ENCODE peak calls at places on chromosomes 7 and 10, in five cellular contexts. J, D, F, E and M are unnamed samples.

GRCh38 chr7:123122951-123123350 is 76.8 kb downstream of the SLC13A1 start:
- DNase-seq in J (no peak), D (no peak), F (no peak), E (no peak), M (no peak)

GRCh38 chr7:106732045-106732444 is 71.1 kb upstream of the CCDC71L start:
- DNase-seq in J (no peak), D (no peak), F (no peak), E (no peak), M (peak)

GRCh38 chr7:149355390-149356048 is 93.5 kb downstream of the ZNF783 start:
- DNase-seq in J (peak), D (peak), F (no peak), E (peak), M (peak)

GRCh38 chr7:15839415-15840100 is 153.1 kb upstream of the MEOX2 start:
- DNase-seq in J (no peak), D (peak), F (no peak), E (no peak), M (peak)

GRCh38 chr10:24255115-24255895 is 46.4 kb downstream of the KIAA1217 start:
- DNase-seq in J (no peak), D (peak), F (no peak), E (no peak), M (no peak)

GRCh38 chr10:35462491-35462934 is 126.2 kb downstream of the CCNY start:
- DNase-seq in J (no peak), D (peak), F (no peak), E (no peak), M (no peak)

GRCh38 chr7:2715341-2716231 is 27.6 kb downstream of the AMZ1 start:
- DNase-seq in J (peak), D (no peak), F (peak), E (no peak), M (peak)

GRCh38 chr7:24378871-24379608 is 95.0 kb downstream of the NPY start:
- DNase-seq in J (no peak), D (no peak), F (no peak), E (peak), M (no peak)

DNA sequence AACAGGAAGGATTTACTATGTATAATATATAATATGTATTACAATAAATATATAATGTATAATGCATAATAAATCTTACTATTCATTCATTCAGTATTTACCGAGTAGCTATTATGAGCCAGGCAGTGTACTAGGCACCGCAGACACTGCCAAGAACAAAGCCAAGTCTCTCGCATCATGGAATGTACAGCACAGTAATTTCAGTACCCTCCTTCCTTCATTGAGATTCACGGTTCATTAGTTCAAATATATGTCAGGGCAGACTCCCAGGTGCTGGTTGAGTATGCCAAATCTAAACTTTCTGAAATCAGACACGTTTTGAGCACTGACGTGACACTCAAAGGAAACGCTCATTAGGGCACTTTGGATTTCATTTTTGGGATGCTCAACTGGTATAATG is 9.1 kb downstream of the USP6NL start:
- DNase-seq in J (no peak), D (no peak), F (no peak), E (no peak), M (no peak)
- H3K4me3 ChIP-seq in J (peak), D (no peak), F (no peak), E (no peak), M (no peak)

GRCh38 chr10:61837748-61838055 is 63.8 kb upstream of the ARID5B start:
- DNase-seq in J (no peak), D (no peak), F (no peak), E (peak), M (no peak)
- H3K4me3 ChIP-seq in J (no peak), D (no peak), F (no peak), E (peak), M (no peak)

GRCh38 chr7:131554880-131555516 is 1.4 kb downstream of the PODXL start:
- DNase-seq in J (peak), D (peak), F (no peak), E (no peak), M (no peak)

GRCh38 chr7:131555565-131556054 is 818 bp downstream of the PODXL start:
- DNase-seq in J (peak), D (peak), F (no peak), E (no peak), M (peak)

GRCh38 chr7:131552053-131552452 is 4.4 kb downstream of the PODXL start:
- DNase-seq in J (no peak), D (no peak), F (no peak), E (no peak), M (no peak)

GRCh38 chr7:131556055-131556911 is at the start of gene PODXL:
- DNase-seq in J (peak), D (peak), F (peak), E (peak), M (peak)

GRCh38 chr7:131553906-131554305 is 2.5 kb downstream of the PODXL start:
- DNase-seq in J (no peak), D (no peak), F (no peak), E (no peak), M (no peak)
- H3K4me3 ChIP-seq in J (peak), D (peak), F (no peak), E (no peak), M (no peak)

DNA sequence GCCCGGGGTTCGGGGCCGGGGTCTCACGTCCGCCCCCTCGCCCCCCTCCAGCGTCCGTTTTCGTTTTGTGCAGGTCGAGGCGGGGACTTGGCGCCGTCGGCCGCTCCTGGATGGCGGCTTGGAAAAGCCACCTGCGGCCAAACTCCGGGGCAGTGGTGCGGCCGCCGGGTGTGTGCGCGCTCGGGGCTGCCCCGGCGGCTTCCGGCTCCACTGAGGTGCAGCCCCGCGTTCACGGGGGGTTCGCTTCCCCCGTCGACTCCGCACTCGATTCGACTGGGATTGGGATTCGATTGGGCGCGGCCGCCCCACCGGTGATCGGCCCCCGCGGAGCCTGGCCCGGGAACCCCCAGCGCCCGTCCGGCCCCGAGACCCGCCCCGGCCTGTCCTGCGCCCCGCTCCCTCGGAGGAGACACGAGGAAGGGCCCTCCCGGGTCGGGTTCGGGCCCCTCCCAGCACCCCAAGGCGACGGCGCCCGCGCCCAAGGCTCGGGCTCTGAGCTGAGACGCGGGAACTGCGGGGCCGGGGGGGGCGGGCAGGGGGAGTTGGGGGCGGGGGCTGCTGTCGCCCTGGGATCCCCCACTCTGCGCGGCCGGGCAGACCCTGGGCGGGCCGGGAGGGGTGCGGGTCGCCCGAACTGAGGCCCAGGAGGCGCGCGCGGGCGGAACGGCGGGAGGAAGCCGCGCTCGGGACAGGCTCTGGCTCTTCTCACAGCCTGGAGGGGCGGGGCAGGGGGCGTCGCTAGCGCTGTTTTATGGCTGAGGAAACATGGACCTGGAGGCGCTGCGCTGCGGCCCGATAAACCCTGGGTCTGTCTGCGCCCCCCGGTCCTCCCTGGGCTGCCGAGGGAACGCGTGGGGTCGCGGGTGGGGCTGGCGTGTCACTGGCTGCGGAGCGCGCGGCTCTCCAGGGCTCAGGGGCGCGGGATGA is 1.6 kb upstream of the NKX6-2 start:
- DNase-seq in J (no peak), D (peak), F (no peak), E (peak), M (no peak)
- H3K4me3 ChIP-seq in J (no peak), D (peak), F (no peak), E (peak), M (no peak)

DNA sequence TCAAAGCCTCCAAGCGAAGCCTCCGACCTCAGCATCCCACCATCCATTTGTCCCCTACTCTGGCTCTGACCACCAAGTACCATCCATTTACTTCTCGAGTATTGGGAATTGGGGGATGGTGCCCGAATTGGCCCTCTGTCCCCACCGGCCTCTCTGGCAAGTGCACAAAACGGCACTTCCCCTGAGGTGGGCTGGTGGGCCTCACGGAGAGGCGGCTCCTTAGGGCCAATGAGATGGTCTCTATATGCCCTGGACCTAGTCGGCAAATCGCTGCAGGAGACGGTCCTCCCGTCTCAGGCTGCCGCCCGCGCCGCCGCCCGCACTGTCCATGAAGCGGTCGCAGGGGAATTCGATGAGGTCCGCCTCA is 2.8 kb downstream of the TRIL start:
- DNase-seq in J (no peak), D (no peak), F (no peak), E (no peak), M (no peak)
- H3K4me3 ChIP-seq in J (no peak), D (no peak), F (no peak), E (peak), M (no peak)

DNA sequence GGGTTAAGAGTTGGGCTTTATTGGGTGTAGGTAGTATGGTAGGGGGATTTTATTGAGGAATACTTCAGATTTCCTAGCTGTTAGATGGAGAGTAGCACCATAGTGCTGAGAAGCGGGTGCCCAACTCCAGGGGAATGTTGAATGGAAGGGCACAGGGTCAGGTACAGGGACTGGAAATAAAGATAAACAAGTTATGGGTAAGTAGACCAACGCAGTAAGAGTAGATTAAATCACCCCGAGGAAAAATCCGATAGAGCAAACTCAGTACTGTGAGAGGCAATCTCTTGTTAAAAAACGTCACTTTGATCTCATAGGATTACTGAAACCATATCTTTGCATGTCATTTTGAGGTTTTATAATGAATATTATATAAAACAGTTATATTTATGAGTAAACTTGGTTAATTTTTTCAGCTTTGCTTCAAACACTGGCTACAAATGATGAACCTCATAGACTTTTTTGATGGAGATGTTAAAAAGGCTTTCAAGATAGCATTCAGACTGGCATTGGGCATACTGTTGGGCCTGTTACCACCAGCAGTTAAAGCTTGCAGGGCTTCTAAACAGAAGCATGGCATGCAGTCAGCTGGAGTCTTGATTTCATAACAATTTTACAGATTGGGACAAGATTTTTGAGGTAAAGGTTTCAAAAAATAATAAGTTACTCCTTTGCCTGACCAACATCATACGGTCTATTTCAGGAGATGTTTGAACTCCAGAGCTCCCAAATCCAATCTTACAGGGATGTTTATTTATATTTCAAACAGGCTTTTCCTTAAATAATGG is 7.1 kb downstream of the AHR start:
- DNase-seq in J (no peak), D (no peak), F (no peak), E (no peak), M (no peak)
- H3K4me3 ChIP-seq in J (no peak), D (no peak), F (peak), E (no peak), M (no peak)

GRCh38 chr7:96710544-96710943 is 898 bp upstream of the SEM1 start:
- DNase-seq in J (no peak), D (no peak), F (no peak), E (no peak), M (no peak)

GRCh38 chr7:96708872-96709271 is 774 bp downstream of the SEM1 start:
- DNase-seq in J (no peak), D (no peak), F (no peak), E (peak), M (no peak)

GRCh38 chr7:96709381-96710228 is at the start of gene SEM1:
- DNase-seq in J (peak), D (peak), F (peak), E (peak), M (peak)

GRCh38 chr7:96713037-96713436 is 3.4 kb upstream of the SEM1 start:
- DNase-seq in J (no peak), D (no peak), F (no peak), E (no peak), M (no peak)

DNA sequence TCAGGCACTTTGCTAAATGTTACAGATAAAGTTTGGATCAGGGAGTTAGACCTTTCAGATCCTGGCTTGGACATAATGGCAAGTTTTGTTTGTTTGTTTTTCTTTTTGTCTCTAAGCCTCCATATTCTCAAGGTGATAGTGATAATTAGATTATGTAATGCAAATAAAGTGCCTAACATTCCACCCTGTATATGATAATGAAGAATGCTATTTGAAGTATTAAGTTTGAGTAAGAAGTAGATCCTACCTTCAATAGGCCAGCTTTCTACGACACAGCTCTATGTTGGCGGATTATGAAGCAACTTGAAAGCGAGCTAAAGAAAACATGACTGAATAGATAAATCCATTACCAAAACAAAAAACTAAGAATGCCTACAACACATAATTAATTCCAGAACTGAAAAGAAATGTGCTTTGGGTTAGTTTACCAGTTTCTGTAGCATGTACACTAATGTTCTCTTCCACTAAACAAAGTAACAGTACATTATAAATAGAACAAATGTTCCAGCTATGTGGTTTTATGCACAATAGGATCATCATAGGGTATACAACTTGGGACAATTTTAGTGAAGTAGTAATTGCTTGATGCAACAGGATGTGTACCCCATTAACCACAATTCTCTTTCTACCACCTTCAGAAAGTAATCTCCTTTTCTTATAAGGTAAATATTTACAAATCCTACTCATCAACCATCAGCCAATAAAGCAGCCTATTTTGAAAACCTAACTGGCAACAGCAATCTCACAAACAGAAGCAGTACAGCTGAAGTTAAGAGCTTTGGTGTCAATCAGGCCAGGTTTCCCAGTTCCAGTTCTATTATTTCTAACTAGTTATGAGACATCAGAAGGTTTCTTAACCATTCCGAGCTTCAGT is 1.5 kb downstream of the SEM1 start:
- DNase-seq in J (no peak), D (no peak), F (no peak), E (no peak), M (no peak)
- H3K4me3 ChIP-seq in J (peak), D (peak), F (peak), E (peak), M (peak)

DNA sequence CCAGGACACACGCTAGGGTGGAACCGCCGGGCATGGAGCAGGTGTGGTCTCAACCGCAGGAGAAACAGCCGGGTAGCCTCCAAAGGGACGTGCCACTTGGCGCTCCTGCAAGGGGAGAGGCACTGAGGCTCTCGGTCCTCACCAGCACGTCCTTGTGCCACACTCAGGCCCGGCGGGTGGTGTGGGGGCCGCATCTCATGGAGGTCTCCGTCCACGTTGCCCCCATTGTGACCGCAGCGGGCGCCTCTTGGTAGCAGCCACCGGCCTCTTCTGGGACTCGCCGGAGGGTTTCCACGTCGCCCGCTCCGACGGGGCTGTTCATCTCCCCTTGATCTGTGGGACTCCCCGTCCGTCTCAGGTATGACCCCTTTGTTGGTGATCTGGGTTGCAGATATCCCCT is 49.2 kb upstream of the ELFN1 start:
- DNase-seq in J (no peak), D (no peak), F (no peak), E (no peak), M (no peak)
- H3K4me3 ChIP-seq in J (no peak), D (no peak), F (no peak), E (no peak), M (no peak)